ENCODE peak calls at places on chromosomes 7 and 10, in six cellular contexts. S is CD8-positive, alpha-beta memory T cell; B is mesendoderm; A is kidney; L is activated T-cell treated with anti-CD3 and anti-CD28 coated beads for 1 hour; Z is heart right ventricle. H is an unnamed sample.

GRCh38 chr7:47611045-47611511 is 29.2 kb upstream of the TNS3 start:
- DNase-seq in S (no peak), B (no peak), A (no peak), L (no peak), Z (no peak), H (no peak)

GRCh38 chr7:155298288-155298833 is 683 bp downstream of the INSIG1 start:
- DNase-seq in S (no peak), B (peak), A (no peak), L (no peak), Z (no peak), H (no peak)

GRCh38 chr10:111077715-111078504 is 1.1 kb downstream of the ADRA2A start:
- DNase-seq in S (no peak), B (no peak), A (peak), L (no peak), Z (no peak), H (no peak)

GRCh38 chr10:78687616-78688015 is 381.1 kb upstream of the ZMIZ1 start:
- DNase-seq in S (no peak), B (no peak), A (no peak), L (no peak), Z (no peak), H (no peak)

GRCh38 chr10:63286340-63286739 is 153.2 kb downstream of the NRBF2 start:
- DNase-seq in S (no peak), B (no peak), A (no peak), L (no peak), Z (no peak), H (no peak)

GRCh38 chr7:16889851-16890443 is 8.2 kb upstream of the AGR3 start:
- DNase-seq in S (no peak), B (no peak), A (no peak), L (no peak), Z (no peak), H (no peak)

GRCh38 chr7:95922191-95922590 is 149.8 kb downstream of the DYNC1I1 start:
- DNase-seq in S (no peak), B (no peak), A (no peak), L (no peak), Z (no peak), H (no peak)

GRCh38 chr10:49552277-49552676 is 13.4 kb upstream of the ERCC6 start:
- DNase-seq in S (no peak), B (no peak), A (no peak), L (no peak), Z (no peak), H (no peak)